ENCODE peak calls at places on chromosome 20, in four cellular contexts. K, B, O and P are unnamed samples.

GRCh38 chr20:63737940-63738686 is 1.5 kb upstream of the SLC2A4RG start:
- DNase-seq in K (no peak), O (no peak), B (no peak), P (no peak)

GRCh38 chr20:64223526-64224067 is 32.0 kb upstream of the PCMTD2 start:
- DNase-seq in B (no peak), K (no peak), O (no peak), P (no peak)

GRCh38 chr20:49385471-49385870 is 97.0 kb downstream of the KCNB1 start:
- DNase-seq in O (peak), K (peak), B (no peak), P (no peak)

GRCh38 chr20:35093245-35093884 is 758 bp upstream of the TRPC4AP start:
- DNase-seq in O (no peak), K (peak), B (no peak), P (peak)

GRCh38 chr20:46990017-46990810 is 95.6 kb downstream of the EYA2 start:
- DNase-seq in O (no peak), K (no peak), B (no peak), P (no peak)

GRCh38 chr20:17995967-17996819 is 27.4 kb downstream of the MGME1 start:
- DNase-seq in K (peak), O (peak), B (peak), P (peak)

GRCh38 chr20:53336892-53337291 is 256.7 kb downstream of the ZNF217 start:
- DNase-seq in B (no peak), K (no peak), O (no peak), P (no peak)

GRCh38 chr20:36548006-36548315 is 6.6 kb downstream of the MYL9 start:
- DNase-seq in B (no peak), O (no peak), K (no peak), P (no peak)

GRCh38 chr20:44085616-44086434 is 101.2 kb downstream of the JPH2 start:
- DNase-seq in K (no peak), B (no peak), O (no peak), P (no peak)